ENCODE peak calls at places on chromosome 16, in ten cellular contexts. C is neural progenitor cell, L is coronary artery, H is fibroblast of lung, F is transverse colon, Z is lower lobe of right lung, U is AG10803, P is heart right ventricle, G is OCI-LY7, B is thoracic aorta. Q is an unnamed sample.

GRCh38 chr16:85055503-85056210 is 28.1 kb downstream of the KIAA0513 start:
- DNase-seq in B (no peak), U (peak), Z (peak), P (no peak), C (no peak), H (peak), G (peak), L (no peak), F (peak), Q (peak)

GRCh38 chr16:72793716-72794115 is 254.2 kb downstream of the ZFHX3 start:
- DNase-seq in F (no peak), G (no peak), U (no peak), Z (no peak), C (no peak), L (no peak), P (no peak), H (no peak), B (no peak), Q (no peak)

GRCh38 chr16:73231379-73231778 is 183.5 kb upstream of the ZFHX3 start:
- DNase-seq in P (no peak), G (no peak), B (no peak), C (no peak), U (no peak), L (no peak), F (no peak), Z (no peak), H (no peak), Q (no peak)

GRCh38 chr16:57603110-57604024 is 25.1 kb upstream of the ADGRG1 start:
- DNase-seq in L (peak), H (no peak), P (no peak), C (no peak), G (no peak), U (no peak), B (no peak), F (no peak), Z (no peak), Q (no peak)

GRCh38 chr16:17130733-17131132 is 340.0 kb downstream of the XYLT1 start:
- DNase-seq in Z (no peak), C (no peak), H (no peak), B (no peak), F (no peak), L (no peak), U (no peak), P (no peak), G (no peak), Q (peak)

GRCh38 chr16:14112539-14112856 is 41.4 kb downstream of the MRTFB start:
- DNase-seq in H (no peak), L (no peak), F (no peak), C (no peak), P (no peak), U (no peak), B (no peak), G (no peak), Z (no peak), Q (no peak)

GRCh38 chr16:84836234-84836647 is 16.5 kb downstream of the CRISPLD2 start:
- DNase-seq in B (peak), P (peak), Z (peak), U (peak), C (peak), H (peak), F (peak), G (no peak), L (peak), Q (no peak)

GRCh38 chr16:23532448-23532847 is 22.2 kb upstream of the GGA2 start:
- DNase-seq in G (no peak), H (no peak), B (no peak), F (no peak), P (no peak), U (no peak), Z (no peak), L (no peak), C (no peak), Q (no peak)

GRCh38 chr16:17389392-17389791 is 81.4 kb downstream of the XYLT1 start:
- DNase-seq in F (no peak), P (no peak), H (peak), L (no peak), Z (no peak), U (peak), G (no peak), B (no peak), C (no peak), Q (no peak)

GRCh38 chr16:83698964-83699363 is 108.8 kb upstream of the HSBP1 start:
- DNase-seq in L (no peak), B (no peak), F (no peak), C (no peak), P (no peak), U (peak), G (no peak), H (no peak), Z (no peak), Q (no peak)

GRCh38 chr16:79217375-79218011 is 383.0 kb downstream of the MAF start:
- DNase-seq in U (no peak), F (no peak), H (no peak), L (no peak), B (no peak), P (no peak), Z (no peak), G (no peak), C (no peak), Q (peak)

GRCh38 chr16:1816396-1817275 is 10.0 kb downstream of the HAGH start:
- DNase-seq in G (no peak), P (no peak), F (no peak), Z (peak), L (no peak), H (no peak), C (no peak), B (no peak), U (no peak), Q (no peak)

GRCh38 chr16:89936034-89936433 is 12.5 kb upstream of the DEF8 start:
- DNase-seq in Z (no peak), H (no peak), G (no peak), B (no peak), P (no peak), U (no peak), C (no peak), L (no peak), F (no peak), Q (no peak)

GRCh38 chr16:85687651-85688471 is 893 bp downstream of the GINS2 start:
- DNase-seq in Z (peak), P (no peak), G (peak), F (peak), C (no peak), L (no peak), H (no peak), U (no peak), B (no peak), Q (no peak)

GRCh38 chr16:19886061-19886792 is 1.6 kb upstream of the GPRC5B start:
- DNase-seq in G (peak), Z (peak), H (peak), P (peak), U (peak), F (peak), C (peak), L (peak), B (peak), Q (peak)

GRCh38 chr16:68668266-68668665 is 23.2 kb downstream of the CDH3 start:
- DNase-seq in B (no peak), P (no peak), G (no peak), F (no peak), U (no peak), H (no peak), Z (no peak), C (no peak), L (no peak), Q (no peak)

DNA sequence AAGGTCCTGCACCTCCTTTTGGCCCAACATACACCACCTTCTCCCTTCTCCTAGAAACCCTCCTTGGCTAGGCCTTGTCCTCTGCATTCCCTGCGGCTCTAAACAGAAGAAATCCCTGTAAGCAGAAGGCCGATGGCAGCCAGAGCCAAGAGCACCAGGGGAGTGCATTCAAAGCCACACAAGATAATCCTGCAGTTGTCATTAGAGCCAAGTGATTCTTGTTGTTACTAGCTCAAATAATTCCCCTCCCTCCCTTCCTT is 6.0 kb downstream of the PRSS36 start:
- DNase-seq in C (no peak), P (no peak), G (no peak), H (no peak), Z (no peak), U (no peak), F (no peak), L (no peak), B (no peak), Q (no peak)
- H3K4me3 ChIP-seq in C (no peak), P (no peak), G (no peak), H (no peak), Z (no peak), U (no peak), F (no peak), L (no peak), B (no peak), Q (no peak)

DNA sequence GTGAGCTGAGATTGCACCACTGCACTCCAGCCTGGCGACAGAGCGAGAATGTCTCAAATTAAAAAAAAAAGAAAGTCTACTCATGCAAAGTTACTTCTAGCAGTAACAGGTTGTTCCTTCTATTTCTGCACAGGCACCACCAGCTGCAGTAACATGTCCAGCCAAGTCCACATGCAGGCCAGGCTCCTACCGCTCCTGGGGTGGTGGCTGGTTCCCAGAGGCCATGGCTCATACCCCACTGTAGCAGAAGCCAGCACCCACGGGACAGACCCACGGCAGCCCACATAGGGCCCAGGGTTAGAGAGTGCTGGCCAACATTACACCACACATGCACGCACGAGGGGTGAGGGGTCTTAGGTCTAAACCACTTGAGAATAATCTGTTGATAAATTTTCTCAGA is 26.7 kb upstream of the TRAP1 start:
- DNase-seq in L (no peak), U (no peak), F (no peak), H (no peak), C (no peak), G (no peak), B (no peak), P (no peak), Z (no peak), Q (no peak)
- H3K4me3 ChIP-seq in L (no peak), U (no peak), F (no peak), H (no peak), C (no peak), G (no peak), B (no peak), P (no peak), Z (no peak), Q (no peak)

GRCh38 chr16:56520251-56520577 is 390 bp upstream of the BBS2 start:
- DNase-seq in Z (no peak), B (no peak), G (no peak), F (no peak), L (no peak), U (no peak), P (no peak), C (no peak), H (no peak), Q (no peak)
- H3K4me3 ChIP-seq in Z (peak), B (peak), G (peak), F (peak), L (peak), U (peak), P (peak), C (peak), H (peak), Q (peak)

GRCh38 chr16:10618710-10619209 is 38.4 kb upstream of the EMP2 start:
- DNase-seq in B (no peak), G (no peak), C (no peak), P (no peak), U (no peak), L (no peak), Z (no peak), H (no peak), F (no peak), Q (no peak)
- H3K4me3 ChIP-seq in B (no peak), G (no peak), C (peak), P (peak), U (no peak), L (no peak), Z (peak), H (no peak), F (no peak), Q (no peak)

GRCh38 chr16:28609631-28610594 is at the start of gene SULT1A1:
- DNase-seq in P (peak), F (peak), U (no peak), C (no peak), H (no peak), L (peak), G (no peak), B (no peak), Z (peak), Q (no peak)
- H3K4me3 ChIP-seq in P (peak), F (peak), U (no peak), C (no peak), H (no peak), L (peak), G (no peak), B (peak), Z (peak), Q (no peak)

GRCh38 chr16:12228607-12229499 is 252.3 kb downstream of the SNX29 start:
- DNase-seq in P (peak), F (peak), C (peak), U (peak), H (peak), Z (no peak), L (no peak), B (no peak), G (peak), Q (peak)

GRCh38 chr16:12225282-12225681 is 248.7 kb downstream of the SNX29 start:
- DNase-seq in U (no peak), Z (no peak), H (no peak), C (no peak), B (no peak), L (no peak), G (no peak), F (no peak), P (no peak), Q (no peak)

GRCh38 chr16:12229759-12230594 is 253.4 kb downstream of the SNX29 start:
- DNase-seq in G (peak), F (no peak), P (no peak), L (no peak), U (peak), H (peak), B (no peak), Z (no peak), C (no peak), Q (no peak)

GRCh38 chr16:12228079-12228606 is 251.6 kb downstream of the SNX29 start:
- DNase-seq in H (no peak), P (no peak), F (no peak), U (no peak), G (no peak), C (no peak), Z (no peak), B (no peak), L (no peak), Q (no peak)

GRCh38 chr16:12225816-12226480 is 249.4 kb downstream of the SNX29 start:
- DNase-seq in G (no peak), C (no peak), F (no peak), Z (no peak), U (peak), L (no peak), P (no peak), H (peak), B (no peak), Q (no peak)
- H3K4me3 ChIP-seq in G (no peak), C (no peak), F (no peak), Z (no peak), U (no peak), L (no peak), P (no peak), H (no peak), B (no peak), Q (no peak)

DNA sequence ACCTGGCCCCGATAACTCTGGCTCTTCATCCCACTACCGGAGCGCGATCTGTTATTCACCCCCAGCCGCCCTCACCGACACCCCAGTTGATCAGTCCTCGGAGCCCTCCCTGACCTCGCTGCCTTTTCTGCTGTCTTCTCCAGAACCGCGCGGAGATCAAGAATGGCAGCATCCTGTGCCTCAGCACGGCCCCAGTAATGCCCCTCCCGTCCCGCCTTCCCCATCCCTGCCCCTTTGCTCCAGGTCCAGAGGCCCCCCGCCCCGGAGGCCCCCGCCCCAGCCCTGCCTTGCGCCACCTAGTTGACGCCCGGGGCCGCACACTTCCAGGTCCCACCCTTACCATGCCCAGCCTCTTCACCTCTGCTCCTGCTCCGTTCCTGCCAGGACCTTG is 872 bp downstream of the ELMO3 start:
- DNase-seq in U (no peak), H (no peak), F (peak), B (no peak), G (no peak), C (peak), L (no peak), Z (no peak), P (no peak), Q (no peak)
- H3K4me3 ChIP-seq in U (no peak), H (no peak), F (peak), B (no peak), G (no peak), C (peak), L (no peak), Z (peak), P (no peak), Q (no peak)

GRCh38 chr16:74867281-74867849 is 92.7 kb upstream of the FA2H start:
- DNase-seq in P (no peak), G (no peak), L (no peak), C (no peak), B (no peak), F (no peak), U (no peak), H (no peak), Z (no peak), Q (no peak)

GRCh38 chr16:74868035-74868434 is 93.4 kb upstream of the FA2H start:
- DNase-seq in G (no peak), H (no peak), Z (no peak), L (no peak), F (no peak), U (no peak), C (no peak), P (no peak), B (no peak), Q (no peak)

GRCh38 chr16:74868501-74868900 is 93.9 kb upstream of the FA2H start:
- DNase-seq in L (no peak), B (no peak), C (peak), H (peak), P (peak), U (peak), F (no peak), Z (no peak), G (peak), Q (peak)

GRCh38 chr16:74862743-74863244 is 88.2 kb upstream of the FA2H start:
- DNase-seq in F (no peak), L (no peak), G (peak), Z (no peak), H (peak), U (peak), P (no peak), B (no peak), C (peak), Q (peak)

DNA sequence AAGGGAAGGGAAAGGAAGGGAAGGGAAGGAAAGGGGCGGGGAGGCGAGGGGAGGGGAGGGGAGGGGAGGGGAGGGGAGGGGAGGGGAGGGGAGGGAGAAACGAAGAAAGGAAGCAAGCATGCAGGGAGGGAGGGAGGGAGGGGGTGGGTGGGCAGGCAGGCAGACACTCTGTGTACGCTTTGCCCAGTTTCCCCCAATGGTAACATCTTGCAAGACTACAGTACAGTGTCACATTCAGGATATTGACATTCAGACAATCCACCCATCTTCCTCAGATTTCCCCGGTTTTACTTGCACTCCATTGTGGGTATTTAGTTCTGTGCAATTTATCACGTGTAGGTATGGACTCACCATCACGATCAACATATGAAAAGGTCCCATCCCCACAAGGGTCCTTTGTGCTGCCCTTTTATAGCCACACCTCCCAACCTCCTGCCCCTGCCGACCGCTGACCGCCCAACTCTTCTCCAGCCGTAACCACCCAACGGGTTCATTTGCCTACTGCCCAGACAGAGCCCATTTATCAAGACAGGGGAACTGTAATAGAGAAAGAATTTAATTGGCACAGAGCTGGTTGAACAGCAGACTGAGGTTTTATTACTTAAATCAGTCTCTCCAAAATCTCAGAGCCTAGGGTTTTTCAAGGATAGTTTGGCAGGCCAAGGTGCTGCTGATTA is 91.4 kb upstream of the FA2H start:
- DNase-seq in C (peak), H (peak), B (no peak), L (no peak), F (no peak), Z (no peak), G (no peak), P (no peak), U (peak), Q (no peak)
- H3K4me3 ChIP-seq in C (no peak), H (no peak), B (no peak), L (no peak), F (no peak), Z (no peak), G (no peak), P (no peak), U (no peak), Q (no peak)